ENCODE peak calls at places on chromosomes 12 and 14, in eight cellular contexts. One of them, this sample, is unnamed.

GRCh38 chr14:75864352-75864751 is 117.4 kb downstream of the TGFB3 start:
- DNase-seq in heart right ventricle: no peak
- DNase-seq in gastrocnemius medialis: no peak
- DNase-seq in fibroblast of lung: peak
- DNase-seq in IMR-90: peak
- DNase-seq in brain microvascular endothelial cell: peak
- DNase-seq in Panc1: no peak
- DNase-seq in tibial nerve: no peak
- DNase-seq in this sample: peak

GRCh38 chr12:116201908-116202307 is 75.6 kb downstream of the MED13L start:
- DNase-seq in heart right ventricle: no peak
- DNase-seq in gastrocnemius medialis: no peak
- DNase-seq in fibroblast of lung: peak
- DNase-seq in IMR-90: peak
- DNase-seq in brain microvascular endothelial cell: peak
- DNase-seq in Panc1: no peak
- DNase-seq in tibial nerve: no peak
- DNase-seq in this sample: no peak

GRCh38 chr12:50110762-50111416 is 1.1 kb upstream of the COX14 start:
- DNase-seq in heart right ventricle: peak
- DNase-seq in gastrocnemius medialis: peak
- DNase-seq in fibroblast of lung: no peak
- DNase-seq in IMR-90: peak
- DNase-seq in brain microvascular endothelial cell: no peak
- DNase-seq in Panc1: no peak
- DNase-seq in tibial nerve: no peak
- DNase-seq in this sample: no peak

GRCh38 chr14:53260286-53260685 is 107.2 kb upstream of the DDHD1 start:
- DNase-seq in heart right ventricle: no peak
- DNase-seq in gastrocnemius medialis: no peak
- DNase-seq in fibroblast of lung: no peak
- DNase-seq in IMR-90: no peak
- DNase-seq in brain microvascular endothelial cell: no peak
- DNase-seq in Panc1: no peak
- DNase-seq in tibial nerve: no peak
- DNase-seq in this sample: no peak

GRCh38 chr12:110355080-110355479 is 48.4 kb downstream of the ANAPC7 start:
- DNase-seq in heart right ventricle: no peak
- DNase-seq in gastrocnemius medialis: peak
- DNase-seq in fibroblast of lung: peak
- DNase-seq in IMR-90: no peak
- DNase-seq in brain microvascular endothelial cell: peak
- DNase-seq in Panc1: peak
- DNase-seq in tibial nerve: no peak
- DNase-seq in this sample: no peak

GRCh38 chr12:108468149-108468968 is 46.7 kb upstream of the FICD start:
- DNase-seq in heart right ventricle: no peak
- DNase-seq in gastrocnemius medialis: no peak
- DNase-seq in fibroblast of lung: peak
- DNase-seq in IMR-90: peak
- DNase-seq in brain microvascular endothelial cell: peak
- DNase-seq in Panc1: no peak
- DNase-seq in tibial nerve: peak
- DNase-seq in this sample: no peak

GRCh38 chr12:52867636-52868035 is 18.8 kb upstream of the KRT78 start:
- DNase-seq in heart right ventricle: peak
- DNase-seq in gastrocnemius medialis: peak
- DNase-seq in fibroblast of lung: no peak
- DNase-seq in IMR-90: no peak
- DNase-seq in brain microvascular endothelial cell: no peak
- DNase-seq in Panc1: no peak
- DNase-seq in tibial nerve: peak
- DNase-seq in this sample: no peak

GRCh38 chr14:92154283-92154942 is 32.6 kb downstream of the CPSF2 start:
- DNase-seq in heart right ventricle: no peak
- DNase-seq in gastrocnemius medialis: no peak
- DNase-seq in fibroblast of lung: peak
- DNase-seq in IMR-90: peak
- DNase-seq in brain microvascular endothelial cell: no peak
- DNase-seq in Panc1: no peak
- DNase-seq in tibial nerve: no peak
- DNase-seq in this sample: no peak

GRCh38 chr14:104870368-104871144 is 5.5 kb downstream of the CEP170B start:
- DNase-seq in heart right ventricle: peak
- DNase-seq in gastrocnemius medialis: peak
- DNase-seq in fibroblast of lung: no peak
- DNase-seq in IMR-90: no peak
- DNase-seq in brain microvascular endothelial cell: no peak
- DNase-seq in Panc1: no peak
- DNase-seq in tibial nerve: no peak
- DNase-seq in this sample: no peak

GRCh38 chr14:104933721-104934379 is 9.2 kb downstream of the PLD4 start:
- DNase-seq in heart right ventricle: no peak
- DNase-seq in gastrocnemius medialis: no peak
- DNase-seq in fibroblast of lung: no peak
- DNase-seq in IMR-90: no peak
- DNase-seq in brain microvascular endothelial cell: no peak
- DNase-seq in Panc1: no peak
- DNase-seq in tibial nerve: no peak
- DNase-seq in this sample: no peak

GRCh38 chr12:46468159-46468558 is 95.6 kb upstream of the SLC38A2 start:
- DNase-seq in heart right ventricle: no peak
- DNase-seq in gastrocnemius medialis: peak
- DNase-seq in fibroblast of lung: peak
- DNase-seq in IMR-90: no peak
- DNase-seq in brain microvascular endothelial cell: peak
- DNase-seq in Panc1: no peak
- DNase-seq in tibial nerve: no peak
- DNase-seq in this sample: no peak

GRCh38 chr14:66003082-66003740 is 483.0 kb upstream of the CCDC196 start:
- DNase-seq in heart right ventricle: no peak
- DNase-seq in gastrocnemius medialis: no peak
- DNase-seq in fibroblast of lung: no peak
- DNase-seq in IMR-90: no peak
- DNase-seq in brain microvascular endothelial cell: no peak
- DNase-seq in Panc1: no peak
- DNase-seq in tibial nerve: no peak
- DNase-seq in this sample: no peak

GRCh38 chr12:25817166-25817565 is 141.3 kb upstream of the RASSF8 start:
- DNase-seq in heart right ventricle: no peak
- DNase-seq in gastrocnemius medialis: no peak
- DNase-seq in fibroblast of lung: peak
- DNase-seq in IMR-90: peak
- DNase-seq in brain microvascular endothelial cell: no peak
- DNase-seq in Panc1: no peak
- DNase-seq in tibial nerve: no peak
- DNase-seq in this sample: no peak

GRCh38 chr12:124828264-124829007 is 35.2 kb downstream of the SCARB1 start:
- DNase-seq in heart right ventricle: no peak
- DNase-seq in gastrocnemius medialis: no peak
- DNase-seq in fibroblast of lung: peak
- DNase-seq in IMR-90: peak
- DNase-seq in brain microvascular endothelial cell: peak
- DNase-seq in Panc1: no peak
- DNase-seq in tibial nerve: no peak
- DNase-seq in this sample: no peak

GRCh38 chr12:119868992-119869391 is 8.1 kb downstream of the CIT start:
- DNase-seq in heart right ventricle: no peak
- DNase-seq in gastrocnemius medialis: no peak
- DNase-seq in fibroblast of lung: peak
- DNase-seq in IMR-90: peak
- DNase-seq in brain microvascular endothelial cell: no peak
- DNase-seq in Panc1: no peak
- DNase-seq in tibial nerve: no peak
- DNase-seq in this sample: no peak

GRCh38 chr12:130529781-130530180 is 186.3 kb downstream of the RIMBP2 start:
- DNase-seq in heart right ventricle: no peak
- DNase-seq in gastrocnemius medialis: no peak
- DNase-seq in fibroblast of lung: no peak
- DNase-seq in IMR-90: no peak
- DNase-seq in brain microvascular endothelial cell: no peak
- DNase-seq in Panc1: no peak
- DNase-seq in tibial nerve: no peak
- DNase-seq in this sample: no peak

DNA sequence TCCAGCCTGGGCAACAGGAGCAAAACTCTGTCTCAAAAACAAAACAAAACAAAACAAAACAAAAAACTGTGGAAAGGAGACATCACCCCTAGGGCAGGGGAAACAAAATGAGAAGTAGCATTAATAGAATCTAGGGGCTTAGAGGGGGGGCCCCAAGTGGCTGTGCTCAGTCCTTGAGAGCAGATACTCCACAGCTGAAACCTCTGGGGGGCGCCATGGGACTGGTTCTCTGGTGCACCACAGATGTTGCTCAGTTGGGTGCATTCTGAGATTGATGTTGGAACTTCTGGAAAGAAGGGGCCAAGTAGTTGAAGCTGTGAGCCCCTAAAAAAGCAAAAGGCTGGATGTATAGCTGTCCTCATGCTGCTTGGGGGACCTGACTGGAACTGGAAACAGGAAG is 11.8 kb upstream of the SYNE2 start:
- DNase-seq in heart right ventricle: peak
- DNase-seq in gastrocnemius medialis: no peak
- DNase-seq in fibroblast of lung: no peak
- DNase-seq in IMR-90: no peak
- DNase-seq in brain microvascular endothelial cell: no peak
- DNase-seq in Panc1: no peak
- DNase-seq in tibial nerve: no peak
- DNase-seq in this sample: no peak
- TF ChIP-seq CTCF in heart right ventricle: peak
- TF ChIP-seq CTCF in gastrocnemius medialis: no peak
- TF ChIP-seq CTCF in fibroblast of lung: no peak
- TF ChIP-seq CTCF in IMR-90: no peak
- TF ChIP-seq CTCF in brain microvascular endothelial cell: peak
- TF ChIP-seq CTCF in Panc1: no peak
- TF ChIP-seq CTCF in tibial nerve: no peak
- TF ChIP-seq CTCF in this sample: no peak

DNA sequence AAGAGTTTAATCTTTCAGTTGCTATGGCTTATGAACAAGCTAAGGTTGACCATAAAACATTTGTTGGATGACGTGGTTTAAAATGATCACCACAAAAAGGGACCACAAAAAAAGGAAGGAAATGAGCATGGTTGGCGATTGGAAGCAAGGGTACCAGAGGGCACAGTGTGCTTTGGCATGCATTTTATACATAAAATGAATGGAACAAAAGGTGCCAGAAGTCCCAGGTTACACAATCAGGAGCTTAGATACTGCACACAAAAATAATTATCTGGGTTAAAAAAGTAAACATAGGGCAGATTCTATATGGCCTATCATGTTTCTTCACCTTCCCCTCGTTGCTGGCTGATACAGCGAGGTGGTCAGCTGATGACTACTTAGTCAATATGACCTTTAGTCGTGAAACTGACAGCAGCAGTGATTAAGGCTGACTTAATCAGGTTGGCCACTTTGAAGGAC is 50.7 kb downstream of the ZC3H14 start:
- DNase-seq in heart right ventricle: no peak
- DNase-seq in gastrocnemius medialis: no peak
- DNase-seq in fibroblast of lung: peak
- DNase-seq in IMR-90: peak
- DNase-seq in brain microvascular endothelial cell: peak
- DNase-seq in Panc1: no peak
- DNase-seq in tibial nerve: no peak
- DNase-seq in this sample: no peak
- H3K4me3 ChIP-seq in heart right ventricle: no peak
- H3K4me3 ChIP-seq in gastrocnemius medialis: no peak
- H3K4me3 ChIP-seq in fibroblast of lung: no peak
- H3K4me3 ChIP-seq in IMR-90: no peak
- H3K4me3 ChIP-seq in brain microvascular endothelial cell: no peak
- H3K4me3 ChIP-seq in Panc1: no peak
- H3K4me3 ChIP-seq in tibial nerve: no peak
- H3K4me3 ChIP-seq in this sample: no peak

GRCh38 chr14:68693926-68694325 is 98.9 kb downstream of the ZFP36L1 start:
- DNase-seq in heart right ventricle: no peak
- DNase-seq in gastrocnemius medialis: no peak
- DNase-seq in fibroblast of lung: no peak
- DNase-seq in IMR-90: no peak
- DNase-seq in brain microvascular endothelial cell: no peak
- DNase-seq in Panc1: no peak
- DNase-seq in tibial nerve: no peak
- DNase-seq in this sample: no peak

GRCh38 chr14:68695871-68696665 is 96.8 kb downstream of the ZFP36L1 start:
- DNase-seq in heart right ventricle: no peak
- DNase-seq in gastrocnemius medialis: no peak
- DNase-seq in fibroblast of lung: no peak
- DNase-seq in IMR-90: no peak
- DNase-seq in brain microvascular endothelial cell: no peak
- DNase-seq in Panc1: no peak
- DNase-seq in tibial nerve: no peak
- DNase-seq in this sample: no peak

GRCh38 chr14:68695326-68695768 is 97.5 kb downstream of the ZFP36L1 start:
- DNase-seq in heart right ventricle: no peak
- DNase-seq in gastrocnemius medialis: peak
- DNase-seq in fibroblast of lung: peak
- DNase-seq in IMR-90: peak
- DNase-seq in brain microvascular endothelial cell: peak
- DNase-seq in Panc1: peak
- DNase-seq in tibial nerve: peak
- DNase-seq in this sample: peak

GRCh38 chr14:68692916-68693771 is 99.7 kb downstream of the ZFP36L1 start:
- DNase-seq in heart right ventricle: no peak
- DNase-seq in gastrocnemius medialis: no peak
- DNase-seq in fibroblast of lung: peak
- DNase-seq in IMR-90: peak
- DNase-seq in brain microvascular endothelial cell: peak
- DNase-seq in Panc1: no peak
- DNase-seq in tibial nerve: peak
- DNase-seq in this sample: peak

DNA sequence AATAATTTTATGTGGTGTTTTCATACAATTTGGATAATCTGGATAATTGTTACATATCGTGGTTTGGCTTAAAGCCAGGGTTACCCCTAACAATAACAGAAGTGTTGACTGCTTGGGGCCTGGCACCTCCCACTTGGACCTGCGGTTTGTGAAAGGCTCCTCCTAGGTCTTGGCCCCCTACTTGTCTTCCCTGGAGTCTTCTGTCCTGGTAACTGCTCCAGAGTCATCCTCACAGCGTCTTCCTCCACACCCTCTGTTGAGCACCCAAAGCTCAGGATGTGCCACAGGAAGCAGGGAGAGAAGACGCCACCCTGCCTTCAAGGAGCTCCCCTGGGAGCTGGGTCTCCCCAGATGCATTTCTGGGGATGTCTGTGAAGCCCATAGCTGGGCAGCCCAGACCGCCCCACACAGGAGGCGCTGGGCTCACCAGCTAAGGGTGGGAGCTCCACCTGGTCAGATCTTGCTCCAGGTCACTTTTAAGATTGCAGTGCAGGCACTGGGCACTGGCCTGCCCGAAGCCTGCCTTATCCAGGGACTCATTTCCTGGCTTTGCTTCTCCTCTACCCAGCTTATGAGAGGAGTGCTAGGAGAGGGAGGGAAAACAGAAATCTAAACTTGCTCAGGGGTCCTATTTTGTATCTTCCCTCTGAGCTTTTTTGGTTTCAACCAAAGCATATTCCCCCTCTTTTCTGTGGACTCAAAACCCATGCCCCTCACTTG is 98.2 kb downstream of the ZFP36L1 start:
- DNase-seq in heart right ventricle: no peak
- DNase-seq in gastrocnemius medialis: no peak
- DNase-seq in fibroblast of lung: peak
- DNase-seq in IMR-90: peak
- DNase-seq in brain microvascular endothelial cell: no peak
- DNase-seq in Panc1: no peak
- DNase-seq in tibial nerve: no peak
- DNase-seq in this sample: no peak
- H3K27ac ChIP-seq in heart right ventricle: peak
- H3K27ac ChIP-seq in gastrocnemius medialis: peak
- H3K27ac ChIP-seq in fibroblast of lung: peak
- H3K27ac ChIP-seq in IMR-90: peak
- H3K27ac ChIP-seq in brain microvascular endothelial cell: peak
- H3K27ac ChIP-seq in Panc1: no peak
- H3K27ac ChIP-seq in tibial nerve: peak
- H3K27ac ChIP-seq in this sample: peak

GRCh38 chr12:89707623-89707991 is 1.0 kb downstream of the ATP2B1 start:
- DNase-seq in heart right ventricle: peak
- DNase-seq in gastrocnemius medialis: peak
- DNase-seq in fibroblast of lung: no peak
- DNase-seq in IMR-90: no peak
- DNase-seq in brain microvascular endothelial cell: no peak
- DNase-seq in Panc1: no peak
- DNase-seq in tibial nerve: peak
- DNase-seq in this sample: no peak
- TF ChIP-seq CTCF in heart right ventricle: no peak
- TF ChIP-seq CTCF in gastrocnemius medialis: no peak
- TF ChIP-seq CTCF in fibroblast of lung: no peak
- TF ChIP-seq CTCF in IMR-90: no peak
- TF ChIP-seq CTCF in brain microvascular endothelial cell: no peak
- TF ChIP-seq CTCF in Panc1: no peak
- TF ChIP-seq CTCF in tibial nerve: no peak
- TF ChIP-seq CTCF in this sample: no peak